ENCODE peak calls at places on chromosomes 13 and 19, in five cellular contexts. W is glomerular endothelial cell; U is NCI-H1092; K is activated CD4-positive, alpha-beta T cell treated with anti-CD3 and anti-CD28 coated beads, Interleukin-2, amount 50 U/mL, for 4 hours; O is AG04450. Z is an unnamed sample.

GRCh38 chr13:23915308-23915707 is 18.0 kb upstream of the C1QTNF9B start:
- DNase-seq in W (no peak), U (peak), K (no peak), O (no peak), Z (no peak)

GRCh38 chr19:888615-889385 is 4.2 kb downstream of the MED16 start:
- DNase-seq in W (no peak), U (no peak), K (peak), O (no peak), Z (no peak)

GRCh38 chr13:112770504-112770903 is 80.7 kb downstream of the ATP11A start:
- DNase-seq in W (no peak), U (no peak), K (no peak), O (no peak), Z (no peak)

GRCh38 chr13:75771818-75772217 is 135.7 kb downstream of the LMO7 start:
- DNase-seq in W (no peak), U (no peak), K (no peak), O (peak), Z (no peak)

GRCh38 chr13:110138009-110138699 is 168.8 kb downstream of the COL4A1 start:
- DNase-seq in W (no peak), U (peak), K (peak), O (no peak), Z (no peak)

GRCh38 chr13:98519976-98520375 is 56.9 kb downstream of the STK24 start:
- DNase-seq in W (no peak), U (no peak), K (no peak), O (no peak), Z (no peak)

GRCh38 chr19:8261881-8262280 is 46.3 kb downstream of the CD320 start:
- DNase-seq in W (no peak), U (no peak), K (no peak), O (no peak), Z (no peak)

GRCh38 chr13:64723735-64724134 is 2506.4 kb downstream of the PCDH9 start:
- DNase-seq in W (peak), U (no peak), K (no peak), O (peak), Z (no peak)

GRCh38 chr13:30204564-30204963 is 102.8 kb downstream of the KATNAL1 start:
- DNase-seq in W (no peak), U (no peak), K (no peak), O (no peak), Z (no peak)

GRCh38 chr13:99419591-99420243 is 81.6 kb upstream of the TM9SF2 start:
- DNase-seq in W (no peak), U (no peak), K (no peak), O (no peak), Z (no peak)

GRCh38 chr19:56132316-56132822 is 8.7 kb upstream of the ZNF444 start:
- DNase-seq in W (no peak), U (no peak), K (no peak), O (no peak), Z (no peak)

GRCh38 chr13:27977476-27978300 is 8.6 kb upstream of the CDX2 start:
- DNase-seq in W (no peak), U (no peak), K (no peak), O (no peak), Z (no peak)

GRCh38 chr13:95083758-95084157 is 217.5 kb downstream of the ABCC4 start:
- DNase-seq in W (peak), U (no peak), K (no peak), O (peak), Z (no peak)

GRCh38 chr19:33621811-33622504 is at the start of gene CHST8:
- DNase-seq in W (no peak), U (peak), K (no peak), O (no peak), Z (no peak)

GRCh38 chr13:30738526-30738925 is 3.2 kb downstream of the ALOX5AP start:
- DNase-seq in W (no peak), U (no peak), K (no peak), O (no peak), Z (no peak)

GRCh38 chr19:19911150-19911549 is 10.4 kb downstream of the ZNF93 start:
- DNase-seq in W (no peak), U (no peak), K (no peak), O (no peak), Z (no peak)

GRCh38 chr19:8310342-8311055 is 2.3 kb upstream of the CD320 start:
- DNase-seq in W (no peak), U (no peak), K (no peak), O (no peak), Z (no peak)

GRCh38 chr13:77729502-77730221 is 32.2 kb downstream of the SLAIN1 start:
- DNase-seq in W (no peak), U (no peak), K (no peak), O (no peak), Z (no peak)

GRCh38 chr13:38755792-38756191 is 68.9 kb downstream of the FREM2 start:
- DNase-seq in W (no peak), U (peak), K (no peak), O (no peak), Z (no peak)

GRCh38 chr13:59112375-59112774 is 1051.4 kb downstream of the DIAPH3 start:
- DNase-seq in W (no peak), U (no peak), K (no peak), O (peak), Z (no peak)

GRCh38 chr19:1451916-1452801 is 2.2 kb downstream of the APC2 start:
- DNase-seq in W (no peak), U (no peak), K (no peak), O (no peak), Z (no peak)

GRCh38 chr13:34345601-34345939 is 527.6 kb downstream of the RFC3 start:
- DNase-seq in W (no peak), U (no peak), K (no peak), O (no peak), Z (no peak)

GRCh38 chr13:61765181-61765742 is 349.6 kb upstream of the PCDH20 start:
- DNase-seq in W (no peak), U (no peak), K (no peak), O (no peak), Z (no peak)

GRCh38 chr13:39599842-39600241 is 3.2 kb downstream of the LHFPL6 start:
- DNase-seq in W (no peak), U (no peak), K (no peak), O (no peak), Z (no peak)

GRCh38 chr13:47237571-47237970 is 340.7 kb upstream of the HTR2A start:
- DNase-seq in W (no peak), U (no peak), K (no peak), O (no peak), Z (no peak)

GRCh38 chr13:112592647-112593046 is 4.7 kb upstream of the TUBGCP3 start:
- DNase-seq in W (no peak), U (no peak), K (no peak), O (no peak), Z (no peak)

GRCh38 chr13:30371649-30372265 is 50.5 kb upstream of the UBE2L5 start:
- DNase-seq in W (no peak), U (no peak), K (peak), O (no peak), Z (no peak)

GRCh38 chr13:42375663-42376062 is 103.7 kb downstream of the AKAP11 start:
- DNase-seq in W (no peak), U (no peak), K (no peak), O (no peak), Z (no peak)

GRCh38 chr19:7200739-7201138 is 93.5 kb downstream of the INSR start:
- DNase-seq in W (no peak), U (no peak), K (no peak), O (no peak), Z (no peak)

GRCh38 chr13:24627090-24627714 is 53.0 kb upstream of the ATP12A start:
- DNase-seq in W (no peak), U (no peak), K (no peak), O (no peak), Z (no peak)

GRCh38 chr19:38227272-38228004 is 3.4 kb upstream of the DPF1 start:
- DNase-seq in W (no peak), U (no peak), K (no peak), O (no peak), Z (no peak)

GRCh38 chr13:47865883-47866282 is 135.2 kb downstream of the SUCLA2 start:
- DNase-seq in W (no peak), U (no peak), K (no peak), O (no peak), Z (no peak)